ENCODE peak calls at places on chromosomes 13 and 19, in four cellular contexts. One of them, this sample, is unnamed.

GRCh38 chr19:51607920-51608562 is 22.2 kb downstream of the SIGLEC5 start:
- DNase-seq in astrocyte of the hippocampus: peak
- DNase-seq in ELR: peak
- DNase-seq in stimulated activated CD4-positive, alpha-beta T cell treated with anti-CD3 and anti-CD28 coated beads, TNF-alpha, amount 100 ng/mL, for 48 hours: peak
- DNase-seq in this sample: peak

GRCh38 chr13:80502359-80502758 is 161.4 kb upstream of the SPRY2 start:
- DNase-seq in ELR: no peak
- DNase-seq in stimulated activated CD4-positive, alpha-beta T cell treated with anti-CD3 and anti-CD28 coated beads, TNF-alpha, amount 100 ng/mL, for 48 hours: no peak
- DNase-seq in astrocyte of the hippocampus: no peak
- DNase-seq in this sample: no peak

GRCh38 chr13:26693749-26694463 is 66.7 kb downstream of the GPR12 start:
- DNase-seq in stimulated activated CD4-positive, alpha-beta T cell treated with anti-CD3 and anti-CD28 coated beads, TNF-alpha, amount 100 ng/mL, for 48 hours: no peak
- DNase-seq in ELR: no peak
- DNase-seq in astrocyte of the hippocampus: no peak
- DNase-seq in this sample: no peak

GRCh38 chr13:60343978-60344377 is 53.0 kb upstream of the TDRD3 start:
- DNase-seq in astrocyte of the hippocampus: no peak
- DNase-seq in stimulated activated CD4-positive, alpha-beta T cell treated with anti-CD3 and anti-CD28 coated beads, TNF-alpha, amount 100 ng/mL, for 48 hours: no peak
- DNase-seq in ELR: no peak
- DNase-seq in this sample: no peak

GRCh38 chr13:22060187-22060586 is 389.3 kb downstream of the FGF9 start:
- DNase-seq in stimulated activated CD4-positive, alpha-beta T cell treated with anti-CD3 and anti-CD28 coated beads, TNF-alpha, amount 100 ng/mL, for 48 hours: no peak
- DNase-seq in astrocyte of the hippocampus: no peak
- DNase-seq in ELR: no peak
- DNase-seq in this sample: no peak

GRCh38 chr19:33747273-33747672 is 49.4 kb upstream of the KCTD15 start:
- DNase-seq in ELR: no peak
- DNase-seq in stimulated activated CD4-positive, alpha-beta T cell treated with anti-CD3 and anti-CD28 coated beads, TNF-alpha, amount 100 ng/mL, for 48 hours: no peak
- DNase-seq in astrocyte of the hippocampus: no peak
- DNase-seq in this sample: no peak

GRCh38 chr19:43620061-43621001 is 902 bp upstream of the ZNF428 start:
- DNase-seq in ELR: no peak
- DNase-seq in astrocyte of the hippocampus: no peak
- DNase-seq in stimulated activated CD4-positive, alpha-beta T cell treated with anti-CD3 and anti-CD28 coated beads, TNF-alpha, amount 100 ng/mL, for 48 hours: no peak
- DNase-seq in this sample: no peak

GRCh38 chr19:18282021-18282787 is 782 bp upstream of the JUND start:
- DNase-seq in stimulated activated CD4-positive, alpha-beta T cell treated with anti-CD3 and anti-CD28 coated beads, TNF-alpha, amount 100 ng/mL, for 48 hours: no peak
- DNase-seq in ELR: peak
- DNase-seq in astrocyte of the hippocampus: no peak
- DNase-seq in this sample: peak

GRCh38 chr13:60759499-60759898 is 362.5 kb downstream of the TDRD3 start:
- DNase-seq in stimulated activated CD4-positive, alpha-beta T cell treated with anti-CD3 and anti-CD28 coated beads, TNF-alpha, amount 100 ng/mL, for 48 hours: no peak
- DNase-seq in astrocyte of the hippocampus: peak
- DNase-seq in ELR: no peak
- DNase-seq in this sample: peak

GRCh38 chr19:43452517-43453045 is 12.8 kb downstream of the LYPD3 start:
- DNase-seq in stimulated activated CD4-positive, alpha-beta T cell treated with anti-CD3 and anti-CD28 coated beads, TNF-alpha, amount 100 ng/mL, for 48 hours: no peak
- DNase-seq in ELR: no peak
- DNase-seq in astrocyte of the hippocampus: no peak
- DNase-seq in this sample: no peak

GRCh38 chr19:51572415-51572814 is 1.3 kb downstream of the ZNF175 start:
- DNase-seq in astrocyte of the hippocampus: no peak
- DNase-seq in ELR: peak
- DNase-seq in stimulated activated CD4-positive, alpha-beta T cell treated with anti-CD3 and anti-CD28 coated beads, TNF-alpha, amount 100 ng/mL, for 48 hours: no peak
- DNase-seq in this sample: peak

GRCh38 chr13:113373811-113374485 is 10.0 kb upstream of the GRTP1 start:
- DNase-seq in stimulated activated CD4-positive, alpha-beta T cell treated with anti-CD3 and anti-CD28 coated beads, TNF-alpha, amount 100 ng/mL, for 48 hours: no peak
- DNase-seq in ELR: no peak
- DNase-seq in astrocyte of the hippocampus: no peak
- DNase-seq in this sample: no peak

GRCh38 chr19:33273881-33274662 is 28.3 kb downstream of the CEBPA start:
- DNase-seq in astrocyte of the hippocampus: peak
- DNase-seq in ELR: peak
- DNase-seq in stimulated activated CD4-positive, alpha-beta T cell treated with anti-CD3 and anti-CD28 coated beads, TNF-alpha, amount 100 ng/mL, for 48 hours: no peak
- DNase-seq in this sample: peak

GRCh38 chr19:33712268-33712667 is 84.4 kb upstream of the KCTD15 start:
- DNase-seq in stimulated activated CD4-positive, alpha-beta T cell treated with anti-CD3 and anti-CD28 coated beads, TNF-alpha, amount 100 ng/mL, for 48 hours: no peak
- DNase-seq in ELR: no peak
- DNase-seq in astrocyte of the hippocampus: no peak
- DNase-seq in this sample: no peak

GRCh38 chr13:50733392-50733791 is 110.1 kb downstream of the DLEU7 start:
- DNase-seq in astrocyte of the hippocampus: no peak
- DNase-seq in stimulated activated CD4-positive, alpha-beta T cell treated with anti-CD3 and anti-CD28 coated beads, TNF-alpha, amount 100 ng/mL, for 48 hours: no peak
- DNase-seq in ELR: no peak
- DNase-seq in this sample: no peak

GRCh38 chr19:31626941-31627340 is 277.7 kb upstream of the TSHZ3 start:
- DNase-seq in ELR: no peak
- DNase-seq in astrocyte of the hippocampus: no peak
- DNase-seq in stimulated activated CD4-positive, alpha-beta T cell treated with anti-CD3 and anti-CD28 coated beads, TNF-alpha, amount 100 ng/mL, for 48 hours: no peak
- DNase-seq in this sample: no peak

GRCh38 chr19:35140898-35141626 is 2.0 kb upstream of the FXYD7 start:
- DNase-seq in stimulated activated CD4-positive, alpha-beta T cell treated with anti-CD3 and anti-CD28 coated beads, TNF-alpha, amount 100 ng/mL, for 48 hours: peak
- DNase-seq in ELR: peak
- DNase-seq in astrocyte of the hippocampus: peak
- DNase-seq in this sample: peak

GRCh38 chr13:40581277-40581579 is 85.2 kb downstream of the FOXO1 start:
- DNase-seq in stimulated activated CD4-positive, alpha-beta T cell treated with anti-CD3 and anti-CD28 coated beads, TNF-alpha, amount 100 ng/mL, for 48 hours: no peak
- DNase-seq in ELR: no peak
- DNase-seq in astrocyte of the hippocampus: no peak
- DNase-seq in this sample: no peak

GRCh38 chr13:113129480-113129879 is 6.9 kb downstream of the F10 start:
- DNase-seq in stimulated activated CD4-positive, alpha-beta T cell treated with anti-CD3 and anti-CD28 coated beads, TNF-alpha, amount 100 ng/mL, for 48 hours: no peak
- DNase-seq in astrocyte of the hippocampus: no peak
- DNase-seq in ELR: no peak
- DNase-seq in this sample: no peak

GRCh38 chr19:2604747-2605329 is 97.7 kb downstream of the GNG7 start:
- DNase-seq in ELR: no peak
- DNase-seq in astrocyte of the hippocampus: no peak
- DNase-seq in stimulated activated CD4-positive, alpha-beta T cell treated with anti-CD3 and anti-CD28 coated beads, TNF-alpha, amount 100 ng/mL, for 48 hours: no peak
- DNase-seq in this sample: no peak

GRCh38 chr13:45206340-45206739 is 5.5 kb upstream of the KCTD4 start:
- DNase-seq in stimulated activated CD4-positive, alpha-beta T cell treated with anti-CD3 and anti-CD28 coated beads, TNF-alpha, amount 100 ng/mL, for 48 hours: no peak
- DNase-seq in ELR: peak
- DNase-seq in astrocyte of the hippocampus: peak
- DNase-seq in this sample: peak

GRCh38 chr19:32498641-32499200 is 82.3 kb upstream of the PDCD5 start:
- DNase-seq in ELR: no peak
- DNase-seq in stimulated activated CD4-positive, alpha-beta T cell treated with anti-CD3 and anti-CD28 coated beads, TNF-alpha, amount 100 ng/mL, for 48 hours: no peak
- DNase-seq in astrocyte of the hippocampus: no peak
- DNase-seq in this sample: no peak

This sample was measured in PC-3.